ENCODE peak calls at places on chromosome 12, in five cellular contexts. One of them, this sample, is unnamed.

GRCh38 chr12:88562846-88563582 is 17.3 kb downstream of the KITLG start:
- DNase-seq in AG04450: no peak
- DNase-seq in NCI-H1105 treated with DMSO at 0.1 percent for 48 hours: no peak
- DNase-seq in stimulated activated CD8-positive, alpha-beta memory T cell treated with anti-CD3 and anti-CD28 coated beads, Interleukin-7, amount 100 ng/mL, for 4 hours: no peak
- DNase-seq in BE2C: no peak
- DNase-seq in this sample: no peak

GRCh38 chr12:106301241-106301610 is 1.3 kb upstream of the TCP11L2 start:
- DNase-seq in BE2C: no peak
- DNase-seq in NCI-H1105 treated with DMSO at 0.1 percent for 48 hours: no peak
- DNase-seq in stimulated activated CD8-positive, alpha-beta memory T cell treated with anti-CD3 and anti-CD28 coated beads, Interleukin-7, amount 100 ng/mL, for 4 hours: no peak
- DNase-seq in AG04450: no peak
- DNase-seq in this sample: no peak

GRCh38 chr12:45290218-45290609 is 74.3 kb downstream of the ANO6 start:
- DNase-seq in AG04450: peak; percentile 49
- DNase-seq in BE2C: no peak
- DNase-seq in stimulated activated CD8-positive, alpha-beta memory T cell treated with anti-CD3 and anti-CD28 coated beads, Interleukin-7, amount 100 ng/mL, for 4 hours: no peak
- DNase-seq in NCI-H1105 treated with DMSO at 0.1 percent for 48 hours: no peak
- DNase-seq in this sample: no peak

GRCh38 chr12:34287437-34287836 is 265.1 kb downstream of the ALG10 start:
- DNase-seq in stimulated activated CD8-positive, alpha-beta memory T cell treated with anti-CD3 and anti-CD28 coated beads, Interleukin-7, amount 100 ng/mL, for 4 hours: no peak
- DNase-seq in NCI-H1105 treated with DMSO at 0.1 percent for 48 hours: no peak
- DNase-seq in AG04450: no peak
- DNase-seq in BE2C: no peak
- DNase-seq in this sample: no peak

GRCh38 chr12:11869901-11870300 is 200.8 kb upstream of the BCL2L14 start:
- DNase-seq in NCI-H1105 treated with DMSO at 0.1 percent for 48 hours: no peak
- DNase-seq in BE2C: no peak
- DNase-seq in AG04450: no peak
- DNase-seq in stimulated activated CD8-positive, alpha-beta memory T cell treated with anti-CD3 and anti-CD28 coated beads, Interleukin-7, amount 100 ng/mL, for 4 hours: no peak
- DNase-seq in this sample: no peak

GRCh38 chr12:117778656-117779055 is 190.1 kb downstream of the KSR2 start:
- DNase-seq in NCI-H1105 treated with DMSO at 0.1 percent for 48 hours: no peak
- DNase-seq in BE2C: no peak
- DNase-seq in AG04450: no peak
- DNase-seq in stimulated activated CD8-positive, alpha-beta memory T cell treated with anti-CD3 and anti-CD28 coated beads, Interleukin-7, amount 100 ng/mL, for 4 hours: no peak
- DNase-seq in this sample: no peak

GRCh38 chr12:54331-54730 is 12.2 kb upstream of the IQSEC3 start:
- DNase-seq in AG04450: no peak
- DNase-seq in NCI-H1105 treated with DMSO at 0.1 percent for 48 hours: no peak
- DNase-seq in stimulated activated CD8-positive, alpha-beta memory T cell treated with anti-CD3 and anti-CD28 coated beads, Interleukin-7, amount 100 ng/mL, for 4 hours: no peak
- DNase-seq in BE2C: no peak
- DNase-seq in this sample: no peak

GRCh38 chr12:2624543-2625266 is 170.1 kb upstream of the FKBP4 start:
- DNase-seq in NCI-H1105 treated with DMSO at 0.1 percent for 48 hours: no peak
- DNase-seq in AG04450: no peak
- DNase-seq in BE2C: peak; percentile 50
- DNase-seq in stimulated activated CD8-positive, alpha-beta memory T cell treated with anti-CD3 and anti-CD28 coated beads, Interleukin-7, amount 100 ng/mL, for 4 hours: no peak
- DNase-seq in this sample: no peak

GRCh38 chr12:22409071-22409951 is 74.8 kb upstream of the ST8SIA1 start:
- DNase-seq in AG04450: no peak
- DNase-seq in BE2C: no peak
- DNase-seq in stimulated activated CD8-positive, alpha-beta memory T cell treated with anti-CD3 and anti-CD28 coated beads, Interleukin-7, amount 100 ng/mL, for 4 hours: peak; percentile 13
- DNase-seq in NCI-H1105 treated with DMSO at 0.1 percent for 48 hours: no peak
- DNase-seq in this sample: no peak

GRCh38 chr12:59407799-59408198 is 188.0 kb upstream of the SLC16A7 start:
- DNase-seq in stimulated activated CD8-positive, alpha-beta memory T cell treated with anti-CD3 and anti-CD28 coated beads, Interleukin-7, amount 100 ng/mL, for 4 hours: no peak
- DNase-seq in AG04450: no peak
- DNase-seq in NCI-H1105 treated with DMSO at 0.1 percent for 48 hours: no peak
- DNase-seq in BE2C: no peak
- DNase-seq in this sample: no peak

GRCh38 chr12:13135336-13136178 is 32.1 kb upstream of the GSG1 start:
- DNase-seq in NCI-H1105 treated with DMSO at 0.1 percent for 48 hours: no peak
- DNase-seq in BE2C: no peak
- DNase-seq in AG04450: peak; percentile 16
- DNase-seq in stimulated activated CD8-positive, alpha-beta memory T cell treated with anti-CD3 and anti-CD28 coated beads, Interleukin-7, amount 100 ng/mL, for 4 hours: no peak
- DNase-seq in this sample: no peak

GRCh38 chr12:119179335-119180021 is 747 bp downstream of the HSPB8 start:
- DNase-seq in stimulated activated CD8-positive, alpha-beta memory T cell treated with anti-CD3 and anti-CD28 coated beads, Interleukin-7, amount 100 ng/mL, for 4 hours: no peak
- DNase-seq in NCI-H1105 treated with DMSO at 0.1 percent for 48 hours: no peak
- DNase-seq in AG04450: no peak
- DNase-seq in BE2C: no peak
- DNase-seq in this sample: no peak

GRCh38 chr12:52300796-52301691 is 9.7 kb upstream of the KRT81 start:
- DNase-seq in stimulated activated CD8-positive, alpha-beta memory T cell treated with anti-CD3 and anti-CD28 coated beads, Interleukin-7, amount 100 ng/mL, for 4 hours: no peak
- DNase-seq in NCI-H1105 treated with DMSO at 0.1 percent for 48 hours: no peak
- DNase-seq in AG04450: no peak
- DNase-seq in BE2C: no peak
- DNase-seq in this sample: no peak

GRCh38 chr12:46517579-46517962 is 145.0 kb upstream of the SLC38A2 start:
- DNase-seq in BE2C: no peak
- DNase-seq in stimulated activated CD8-positive, alpha-beta memory T cell treated with anti-CD3 and anti-CD28 coated beads, Interleukin-7, amount 100 ng/mL, for 4 hours: no peak
- DNase-seq in AG04450: no peak
- DNase-seq in NCI-H1105 treated with DMSO at 0.1 percent for 48 hours: no peak
- DNase-seq in this sample: no peak

GRCh38 chr12:3152892-3153291 is 75.7 kb downstream of the TSPAN9 start:
- DNase-seq in stimulated activated CD8-positive, alpha-beta memory T cell treated with anti-CD3 and anti-CD28 coated beads, Interleukin-7, amount 100 ng/mL, for 4 hours: no peak
- DNase-seq in NCI-H1105 treated with DMSO at 0.1 percent for 48 hours: no peak
- DNase-seq in AG04450: no peak
- DNase-seq in BE2C: no peak
- DNase-seq in this sample: no peak

GRCh38 chr12:94265521-94265920 is 117.1 kb downstream of the PLXNC1 start:
- DNase-seq in BE2C: no peak
- DNase-seq in NCI-H1105 treated with DMSO at 0.1 percent for 48 hours: no peak
- DNase-seq in stimulated activated CD8-positive, alpha-beta memory T cell treated with anti-CD3 and anti-CD28 coated beads, Interleukin-7, amount 100 ng/mL, for 4 hours: no peak
- DNase-seq in AG04450: no peak
- DNase-seq in this sample: no peak

GRCh38 chr12:77433799-77434198 is 368.4 kb upstream of the E2F7 start:
- DNase-seq in AG04450: no peak
- DNase-seq in NCI-H1105 treated with DMSO at 0.1 percent for 48 hours: no peak
- DNase-seq in stimulated activated CD8-positive, alpha-beta memory T cell treated with anti-CD3 and anti-CD28 coated beads, Interleukin-7, amount 100 ng/mL, for 4 hours: no peak
- DNase-seq in BE2C: no peak
- DNase-seq in this sample: no peak

GRCh38 chr12:68792952-68793351 is 15.0 kb upstream of the MDM2 start:
- DNase-seq in stimulated activated CD8-positive, alpha-beta memory T cell treated with anti-CD3 and anti-CD28 coated beads, Interleukin-7, amount 100 ng/mL, for 4 hours: no peak
- DNase-seq in BE2C: peak; percentile 12
- DNase-seq in NCI-H1105 treated with DMSO at 0.1 percent for 48 hours: no peak
- DNase-seq in AG04450: no peak
- DNase-seq in this sample: no peak

GRCh38 chr12:52234226-52234810 is 1.3 kb downstream of the KRT7 start:
- DNase-seq in BE2C: no peak
- DNase-seq in AG04450: no peak
- DNase-seq in stimulated activated CD8-positive, alpha-beta memory T cell treated with anti-CD3 and anti-CD28 coated beads, Interleukin-7, amount 100 ng/mL, for 4 hours: no peak
- DNase-seq in NCI-H1105 treated with DMSO at 0.1 percent for 48 hours: no peak
- DNase-seq in this sample: no peak

GRCh38 chr12:106192659-106193403 is 54.1 kb upstream of the NUAK1 start:
- DNase-seq in BE2C: no peak
- DNase-seq in AG04450: no peak
- DNase-seq in NCI-H1105 treated with DMSO at 0.1 percent for 48 hours: no peak
- DNase-seq in stimulated activated CD8-positive, alpha-beta memory T cell treated with anti-CD3 and anti-CD28 coated beads, Interleukin-7, amount 100 ng/mL, for 4 hours: no peak
- DNase-seq in this sample: no peak

GRCh38 chr12:47361389-47362031 is 281.8 kb upstream of the AMIGO2 start:
- DNase-seq in stimulated activated CD8-positive, alpha-beta memory T cell treated with anti-CD3 and anti-CD28 coated beads, Interleukin-7, amount 100 ng/mL, for 4 hours: peak; percentile 39
- DNase-seq in NCI-H1105 treated with DMSO at 0.1 percent for 48 hours: no peak
- DNase-seq in AG04450: no peak
- DNase-seq in BE2C: no peak
- DNase-seq in this sample: no peak

This sample was measured in pulmonary artery endothelial cell.